ENCODE peak calls at places on chromosomes 6 and 20, in eight cellular contexts. One of them, this sample, is unnamed.
A peak's percentile ranks its signal among the peaks of the same experiment; 100 is the strongest.

GRCh38 chr6:3022765-3023662 is 23.3 kb downstream of the NQO2 start:
- DNase-seq in NCI-H1105: no peak
- DNase-seq in C1 segment of cervical spinal cord: no peak
- DNase-seq in esophagus squamous epithelium: no peak
- DNase-seq in right cardiac atrium: peak; percentile 43
- DNase-seq in ovary: no peak
- DNase-seq in GM23248: peak; percentile 52
- DNase-seq in NCI-H345: no peak
- DNase-seq in this sample: peak; percentile 25

GRCh38 chr6:158019416-158019815 is 37.8 kb downstream of the SYNJ2 start:
- DNase-seq in C1 segment of cervical spinal cord: no peak
- DNase-seq in ovary: peak; percentile 26
- DNase-seq in NCI-H1105: no peak
- DNase-seq in GM23248: no peak
- DNase-seq in esophagus squamous epithelium: no peak
- DNase-seq in NCI-H345: no peak
- DNase-seq in right cardiac atrium: no peak
- DNase-seq in this sample: no peak

GRCh38 chr6:148507774-148508173 is 165.1 kb downstream of the SASH1 start:
- DNase-seq in esophagus squamous epithelium: no peak
- DNase-seq in C1 segment of cervical spinal cord: no peak
- DNase-seq in NCI-H345: no peak
- DNase-seq in GM23248: peak; percentile 69
- DNase-seq in right cardiac atrium: no peak
- DNase-seq in NCI-H1105: no peak
- DNase-seq in ovary: no peak
- DNase-seq in this sample: peak; percentile 73

GRCh38 chr6:126153661-126154060 is 167.3 kb downstream of the TRMT11 start:
- DNase-seq in NCI-H1105: no peak
- DNase-seq in esophagus squamous epithelium: no peak
- DNase-seq in C1 segment of cervical spinal cord: no peak
- DNase-seq in NCI-H345: no peak
- DNase-seq in ovary: no peak
- DNase-seq in right cardiac atrium: no peak
- DNase-seq in GM23248: peak; percentile 53
- DNase-seq in this sample: peak; percentile 50

GRCh38 chr6:141288947-141289346 is 843.8 kb upstream of the GJE1 start:
- DNase-seq in C1 segment of cervical spinal cord: no peak
- DNase-seq in NCI-H1105: no peak
- DNase-seq in NCI-H345: no peak
- DNase-seq in esophagus squamous epithelium: no peak
- DNase-seq in GM23248: no peak
- DNase-seq in ovary: no peak
- DNase-seq in right cardiac atrium: no peak
- DNase-seq in this sample: no peak

GRCh38 chr20:35333606-35334005 is 41.4 kb upstream of the FAM83C start:
- DNase-seq in right cardiac atrium: no peak
- DNase-seq in esophagus squamous epithelium: no peak
- DNase-seq in C1 segment of cervical spinal cord: no peak
- DNase-seq in ovary: no peak
- DNase-seq in NCI-H345: no peak
- DNase-seq in GM23248: no peak
- DNase-seq in NCI-H1105: no peak
- DNase-seq in this sample: no peak

GRCh38 chr6:30556714-30556963 is 350 bp upstream of the GNL1 start:
- DNase-seq in C1 segment of cervical spinal cord: no peak
- DNase-seq in right cardiac atrium: peak; percentile 90
- DNase-seq in esophagus squamous epithelium: peak; percentile 78
- DNase-seq in GM23248: no peak
- DNase-seq in NCI-H1105: peak; percentile 80
- DNase-seq in NCI-H345: no peak
- DNase-seq in ovary: no peak
- DNase-seq in this sample: no peak

GRCh38 chr20:44328428-44328827 is 8.4 kb upstream of the R3HDML start:
- DNase-seq in right cardiac atrium: no peak
- DNase-seq in GM23248: no peak
- DNase-seq in C1 segment of cervical spinal cord: no peak
- DNase-seq in ovary: no peak
- DNase-seq in NCI-H345: no peak
- DNase-seq in esophagus squamous epithelium: no peak
- DNase-seq in NCI-H1105: no peak
- DNase-seq in this sample: no peak

GRCh38 chr6:169165031-169165430 is 88.6 kb downstream of the THBS2 start:
- DNase-seq in right cardiac atrium: no peak
- DNase-seq in NCI-H1105: no peak
- DNase-seq in GM23248: no peak
- DNase-seq in C1 segment of cervical spinal cord: no peak
- DNase-seq in NCI-H345: no peak
- DNase-seq in ovary: no peak
- DNase-seq in esophagus squamous epithelium: no peak
- DNase-seq in this sample: peak; percentile 48